ENCODE peak calls at places on chromosomes 7 and 10, in ten cellular contexts. U is NCI-H1436; S is HCEC 1CT; P is spleen; Y is effector CD4-positive, alpha-beta T cell; G is NCI-H1092 treated with DMSO at 0.1 percent for 48 hours; A is NAMALWA; C is AG09309; M is head of caudate nucleus; O is non-pigmented ciliary epithelial cell. L is an unnamed sample.

GRCh38 chr10:500876-501275 is 188.6 kb downstream of the DIP2C start:
- DNase-seq in U (no peak), S (peak), P (peak), Y (no peak), G (no peak), A (no peak), C (no peak), M (peak), O (no peak), L (no peak)

GRCh38 chr10:24806262-24806661 is 82.6 kb upstream of the ARHGAP21 start:
- DNase-seq in U (no peak), S (no peak), P (no peak), Y (no peak), G (no peak), A (no peak), C (no peak), M (peak), O (no peak), L (no peak)

GRCh38 chr7:16365177-16365576 is 56.2 kb downstream of the CRPPA start:
- DNase-seq in U (no peak), S (no peak), P (no peak), Y (no peak), G (no peak), A (no peak), C (no peak), M (no peak), O (no peak), L (no peak)

GRCh38 chr7:24755541-24756416 is 1.5 kb downstream of the GSDME start:
- DNase-seq in U (no peak), S (peak), P (no peak), Y (no peak), G (no peak), A (no peak), C (no peak), M (peak), O (no peak), L (no peak)

GRCh38 chr10:7610017-7610416 is 56.7 kb downstream of the ITIH5 start:
- DNase-seq in U (no peak), S (no peak), P (no peak), Y (no peak), G (no peak), A (no peak), C (no peak), M (no peak), O (no peak), L (peak)

GRCh38 chr7:149869867-149870266 is 3.9 kb upstream of the ATP6V0E2 start:
- DNase-seq in U (no peak), S (no peak), P (no peak), Y (peak), G (no peak), A (no peak), C (no peak), M (no peak), O (no peak), L (no peak)

GRCh38 chr10:11515596-11516418 is 95.6 kb downstream of the USP6NL start:
- DNase-seq in U (peak), S (peak), P (no peak), Y (peak), G (peak), A (peak), C (no peak), M (peak), O (peak), L (peak)

GRCh38 chr7:25009271-25009670 is 29.3 kb upstream of the OSBPL3 start:
- DNase-seq in U (no peak), S (peak), P (no peak), Y (no peak), G (no peak), A (no peak), C (peak), M (no peak), O (peak), L (no peak)

GRCh38 chr7:125568799-125569198 is 639.2 kb upstream of the POT1 start:
- DNase-seq in U (no peak), S (no peak), P (no peak), Y (no peak), G (no peak), A (peak), C (no peak), M (no peak), O (no peak), L (no peak)

GRCh38 chr7:37145682-37146081 is 303.0 kb downstream of the ELMO1 start:
- DNase-seq in U (no peak), S (no peak), P (no peak), Y (no peak), G (no peak), A (no peak), C (no peak), M (no peak), O (no peak), L (no peak)

GRCh38 chr7:151017370-151017952 is 6.8 kb downstream of the ATG9B start:
- DNase-seq in U (no peak), S (no peak), P (no peak), Y (no peak), G (no peak), A (no peak), C (no peak), M (no peak), O (no peak), L (no peak)

GRCh38 chr7:122132341-122132740 is 11.7 kb downstream of the AASS start:
- DNase-seq in U (no peak), S (peak), P (no peak), Y (no peak), G (no peak), A (no peak), C (no peak), M (no peak), O (peak), L (no peak)

GRCh38 chr10:132657737-132658136 is 120.2 kb downstream of the INPP5A start:
- DNase-seq in U (no peak), S (no peak), P (peak), Y (no peak), G (no peak), A (no peak), C (no peak), M (no peak), O (no peak), L (no peak)

GRCh38 chr10:1199345-1199673 is 143.1 kb downstream of the WDR37 start:
- DNase-seq in U (no peak), S (no peak), P (no peak), Y (no peak), G (no peak), A (no peak), C (no peak), M (peak), O (no peak), L (no peak)

GRCh38 chr7:36015733-36016132 is 137.3 kb upstream of the EEPD1 start:
- DNase-seq in U (no peak), S (peak), P (no peak), Y (no peak), G (no peak), A (no peak), C (no peak), M (no peak), O (peak), L (no peak)

GRCh38 chr10:108112218-108112617 is 947.7 kb upstream of the SORCS1 start:
- DNase-seq in U (no peak), S (peak), P (no peak), Y (no peak), G (no peak), A (peak), C (no peak), M (no peak), O (no peak), L (no peak)

GRCh38 chr7:80128918-80129317 is 5.7 kb upstream of the GNAI1 start:
- DNase-seq in U (no peak), S (no peak), P (no peak), Y (no peak), G (no peak), A (no peak), C (no peak), M (no peak), O (no peak), L (no peak)

GRCh38 chr10:76130892-76131291 is 699.5 kb downstream of the LRMDA start:
- DNase-seq in U (no peak), S (no peak), P (no peak), Y (no peak), G (no peak), A (no peak), C (no peak), M (no peak), O (no peak), L (no peak)

L was measured in cerebellum.